ENCODE peak calls at places on chromosome 2, in five cellular contexts. F is mammary epithelial cell, X is astrocyte, E is DND-41, N is neural progenitor cell. D is an unnamed sample.

GRCh38 chr2:69493268-69493667 is 56.0 kb upstream of the NFU1 start:
- DNase-seq in F (no peak), X (no peak), E (no peak), N (peak; percentile 12), D (no peak)

GRCh38 chr2:25567406-25567805 is 106.0 kb downstream of the DTNB start:
- DNase-seq in F (peak; percentile 17), X (peak; percentile 38), E (peak; percentile 26), N (peak; percentile 36), D (peak; percentile 54)

GRCh38 chr2:201208563-201209252 is 25.8 kb downstream of the CASP10 start:
- DNase-seq in F (no peak), X (no peak), E (no peak), N (no peak), D (no peak)

GRCh38 chr2:84939426-84940087 is 31.4 kb upstream of the KCMF1 start:
- DNase-seq in F (peak; percentile 40), X (no peak), E (peak; percentile 20), N (no peak), D (no peak)

GRCh38 chr2:198905881-198906612 is 551.7 kb downstream of the SATB2 start:
- DNase-seq in F (no peak), X (no peak), E (no peak), N (no peak), D (no peak)

GRCh38 chr2:8514748-8515389 is 167.0 kb upstream of the ID2 start:
- DNase-seq in F (no peak), X (no peak), E (peak; percentile 50), N (no peak), D (no peak)

GRCh38 chr2:26492749-26493515 is 15.0 kb upstream of the OTOF start:
- DNase-seq in F (no peak), X (no peak), E (no peak), N (no peak), D (no peak)

GRCh38 chr2:101625387-101625786 is 72.1 kb upstream of the MAP4K4 start:
- DNase-seq in F (peak; percentile 28), X (no peak), E (no peak), N (no peak), D (peak; percentile 12)

GRCh38 chr2:45460825-45461224 is 150.2 kb downstream of the SRBD1 start:
- DNase-seq in F (no peak), X (no peak), E (no peak), N (no peak), D (no peak)

GRCh38 chr2:124652099-124652498 is 627.0 kb downstream of the CNTNAP5 start:
- DNase-seq in F (no peak), X (no peak), E (no peak), N (no peak), D (no peak)

GRCh38 chr2:167196461-167197252 is 308.4 kb downstream of the XIRP2 start:
- DNase-seq in F (peak; percentile 7), X (peak; percentile 47), E (peak; percentile 10), N (peak; percentile 21), D (peak; percentile 9)

GRCh38 chr2:191333911-191334357 is 88.7 kb downstream of the MYO1B start:
- DNase-seq in F (peak; percentile 65), X (peak; percentile 97), E (no peak), N (no peak), D (no peak)

GRCh38 chr2:100151310-100151709 is 8.9 kb upstream of the AFF3 start:
- DNase-seq in F (no peak), X (no peak), E (no peak), N (no peak), D (no peak)

GRCh38 chr2:202635441-202636296 is 900 bp downstream of the FAM117B start:
- DNase-seq in F (peak; percentile 70), X (peak; percentile 33), E (peak; percentile 86), N (peak; percentile 88), D (peak; percentile 94)

GRCh38 chr2:236120829-236121228 is 47.4 kb downstream of the GBX2 start:
- DNase-seq in F (no peak), X (no peak), E (no peak), N (no peak), D (no peak)

GRCh38 chr2:159939946-159940345 is 122.5 kb downstream of the PLA2R1 start:
- DNase-seq in F (no peak), X (peak; percentile 6), E (no peak), N (no peak), D (peak; percentile 18)

GRCh38 chr2:201275069-201275468 is 14.7 kb downstream of the CASP8 start:
- DNase-seq in F (no peak), X (no peak), E (no peak), N (no peak), D (no peak)

GRCh38 chr2:239498576-239498975 is 97.8 kb upstream of the HDAC4 start:
- DNase-seq in F (no peak), X (no peak), E (no peak), N (no peak), D (no peak)

GRCh38 chr2:73985318-73986084 is 791 bp downstream of the TET3 start:
- DNase-seq in F (no peak), X (no peak), E (peak; percentile 66), N (peak; percentile 84), D (peak; percentile 76)

GRCh38 chr2:155060906-155061305 is 362.4 kb downstream of the KCNJ3 start:
- DNase-seq in F (no peak), X (no peak), E (no peak), N (no peak), D (no peak)

GRCh38 chr2:102074167-102074778 is 68.3 kb upstream of the IL1R1 start:
- DNase-seq in F (no peak), X (no peak), E (no peak), N (no peak), D (no peak)

GRCh38 chr2:127829845-127830246 is 18.9 kb upstream of the WDR33 start:
- DNase-seq in F (peak; percentile 49), X (peak; percentile 49), E (peak; percentile 86), N (no peak), D (no peak)

GRCh38 chr2:144454466-144455287 is 65.2 kb downstream of the ZEB2 start:
- DNase-seq in F (no peak), X (no peak), E (no peak), N (no peak), D (no peak)

GRCh38 chr2:102049756-102050443 is 58.1 kb downstream of the IL1R2 start:
- DNase-seq in F (no peak), X (no peak), E (no peak), N (no peak), D (no peak)

GRCh38 chr2:166240387-166241313 is 112.8 kb upstream of the SCN1A start:
- DNase-seq in F (peak; percentile 24), X (peak; percentile 13), E (no peak), N (no peak), D (no peak)

GRCh38 chr2:201758229-201758628 is 22.5 kb downstream of the ALS2 start:
- DNase-seq in F (no peak), X (no peak), E (no peak), N (no peak), D (peak; percentile 15)

GRCh38 chr2:71614976-71615768 is 161.8 kb downstream of the DYSF start:
- DNase-seq in F (no peak), X (peak; percentile 44), E (no peak), N (no peak), D (peak; percentile 29)

GRCh38 chr2:224638338-224638823 is 53.2 kb upstream of the CUL3 start:
- DNase-seq in F (no peak), X (peak; percentile 17), E (no peak), N (no peak), D (no peak)

GRCh38 chr2:240834377-240834975 is 14.5 kb upstream of the KIF1A start:
- DNase-seq in F (no peak), X (no peak), E (no peak), N (no peak), D (no peak)

GRCh38 chr2:26534098-26534864 is 56.4 kb upstream of the OTOF start:
- DNase-seq in F (no peak), X (no peak), E (no peak), N (no peak), D (no peak)

GRCh38 chr2:28174211-28174610 is 218.4 kb upstream of the FOSL2 start:
- DNase-seq in F (no peak), X (no peak), E (no peak), N (no peak), D (no peak)

GRCh38 chr2:162029287-162029901 is 44.6 kb downstream of the DPP4 start:
- DNase-seq in F (peak; percentile 78), X (peak; percentile 26), E (peak; percentile 42), N (no peak), D (no peak)

GRCh38 chr2:172102159-172102857 is 392 bp downstream of the DLX2 start:
- DNase-seq in F (peak; percentile 71), X (no peak), E (peak; percentile 70), N (no peak), D (no peak)

GRCh38 chr2:172101707-172102158 is 967 bp downstream of the DLX2 start:
- DNase-seq in F (no peak), X (no peak), E (no peak), N (peak; percentile 51), D (no peak)

GRCh38 chr2:172099472-172100079 is 3.1 kb downstream of the DLX2 start:
- DNase-seq in F (no peak), X (no peak), E (no peak), N (no peak), D (no peak)

GRCh38 chr2:172100080-172101007 is 2.4 kb downstream of the DLX2 start:
- DNase-seq in F (no peak), X (no peak), E (no peak), N (peak; percentile 64), D (no peak)

GRCh38 chr2:172101008-172101706 is 1.5 kb downstream of the DLX2 start:
- DNase-seq in F (no peak), X (no peak), E (no peak), N (peak; percentile 54), D (no peak)
- TF ChIP-seq EZH2 in F (no peak), X (peak; percentile 58), E (no peak), N (peak; percentile 95), D (peak; percentile 46)

GRCh38 chr2:177392373-177393246 is at the start of gene AGPS:
- DNase-seq in F (peak; percentile 61), X (peak; percentile 72), E (peak; percentile 84), N (peak; percentile 85), D (peak; percentile 87)
- TF ChIP-seq CTCF in F (peak; percentile 3), X (no peak), E (peak; percentile 2), N (peak; percentile 12), D (no peak)

GRCh38 chr2:14779252-14779651 is 146.7 kb downstream of the LRATD1 start:
- DNase-seq in F (no peak), X (no peak), E (no peak), N (no peak), D (no peak)

GRCh38 chr2:14778015-14778414 is 145.5 kb downstream of the LRATD1 start:
- DNase-seq in F (peak; percentile 84), X (peak; percentile 84), E (no peak), N (no peak), D (no peak)

GRCh38 chr2:14776216-14776615 is 143.7 kb downstream of the LRATD1 start:
- DNase-seq in F (peak; percentile 52), X (no peak), E (no peak), N (no peak), D (no peak)

GRCh38 chr2:14781148-14781547 is 148.6 kb downstream of the LRATD1 start:
- DNase-seq in F (no peak), X (no peak), E (no peak), N (no peak), D (peak; percentile 9)
- TF ChIP-seq EZH2 in F (no peak), X (no peak), E (no peak), N (no peak), D (no peak)

DNA sequence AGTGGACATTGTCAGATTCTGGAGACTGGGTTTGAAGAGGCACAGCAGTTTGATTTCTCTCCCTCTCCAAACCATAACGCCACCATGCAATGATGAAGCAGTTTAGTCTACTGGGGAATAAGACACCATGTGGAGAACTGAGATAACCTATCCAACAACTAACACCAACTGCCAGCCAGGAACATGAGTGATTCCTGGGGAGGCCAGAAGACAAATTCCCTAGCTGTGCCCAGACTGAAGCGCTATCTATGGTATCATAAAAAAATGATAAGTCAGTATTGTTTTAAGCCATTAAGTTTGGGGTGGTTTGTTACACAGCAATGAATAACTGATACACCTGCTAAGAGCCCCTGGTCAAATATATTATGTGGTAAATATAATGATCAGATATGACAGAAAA is 129.3 kb downstream of the EXOC6B start:
- DNase-seq in F (no peak), X (no peak), E (no peak), N (no peak), D (no peak)
- TF ChIP-seq CTCF in F (no peak), X (no peak), E (no peak), N (no peak), D (no peak)